ENCODE peak calls at places on chromosomes 11 and 22, in five cellular contexts. One of them, this sample, is unnamed.

GRCh38 chr11:16157327-16157726 is 199.0 kb downstream of the SOX6 start:
- DNase-seq in posterior cingulate gyrus: no peak
- DNase-seq in A549: no peak
- DNase-seq in stimulated activated CD8-positive, alpha-beta memory T cell treated with anti-CD3 and anti-CD28 coated beads, Interleukin-4, amount 100 ng/mL, for 24 hours: no peak
- DNase-seq in SK-MEL-5: no peak
- DNase-seq in this sample: no peak

GRCh38 chr11:123168955-123169484 is 26.0 kb downstream of the CLMP start:
- DNase-seq in stimulated activated CD8-positive, alpha-beta memory T cell treated with anti-CD3 and anti-CD28 coated beads, Interleukin-4, amount 100 ng/mL, for 24 hours: no peak
- DNase-seq in SK-MEL-5: no peak
- DNase-seq in posterior cingulate gyrus: no peak
- DNase-seq in A549: no peak
- DNase-seq in this sample: no peak

GRCh38 chr22:37259540-37260029 is 15.5 kb upstream of the RAC2 start:
- DNase-seq in stimulated activated CD8-positive, alpha-beta memory T cell treated with anti-CD3 and anti-CD28 coated beads, Interleukin-4, amount 100 ng/mL, for 24 hours: no peak
- DNase-seq in posterior cingulate gyrus: peak; percentile 31
- DNase-seq in SK-MEL-5: peak; percentile 76
- DNase-seq in A549: peak; percentile 44
- DNase-seq in this sample: peak; percentile 73

GRCh38 chr11:64531906-64532312 is 59.1 kb upstream of the SLC22A12 start:
- DNase-seq in posterior cingulate gyrus: no peak
- DNase-seq in stimulated activated CD8-positive, alpha-beta memory T cell treated with anti-CD3 and anti-CD28 coated beads, Interleukin-4, amount 100 ng/mL, for 24 hours: no peak
- DNase-seq in SK-MEL-5: no peak
- DNase-seq in A549: no peak
- DNase-seq in this sample: peak; percentile 41

GRCh38 chr11:14422052-14422813 is 63.2 kb upstream of the RRAS2 start:
- DNase-seq in A549: peak; percentile 85
- DNase-seq in posterior cingulate gyrus: peak; percentile 80
- DNase-seq in SK-MEL-5: peak; percentile 27
- DNase-seq in stimulated activated CD8-positive, alpha-beta memory T cell treated with anti-CD3 and anti-CD28 coated beads, Interleukin-4, amount 100 ng/mL, for 24 hours: no peak
- DNase-seq in this sample: no peak

GRCh38 chr11:65132988-65133700 is 1.2 kb downstream of the SYVN1 start:
- DNase-seq in A549: peak; percentile 54
- DNase-seq in stimulated activated CD8-positive, alpha-beta memory T cell treated with anti-CD3 and anti-CD28 coated beads, Interleukin-4, amount 100 ng/mL, for 24 hours: no peak
- DNase-seq in posterior cingulate gyrus: no peak
- DNase-seq in SK-MEL-5: peak; percentile 34
- DNase-seq in this sample: peak; percentile 88

GRCh38 chr22:37377927-37378326 is 49.4 kb downstream of the ELFN2 start:
- DNase-seq in posterior cingulate gyrus: no peak
- DNase-seq in stimulated activated CD8-positive, alpha-beta memory T cell treated with anti-CD3 and anti-CD28 coated beads, Interleukin-4, amount 100 ng/mL, for 24 hours: no peak
- DNase-seq in SK-MEL-5: no peak
- DNase-seq in A549: no peak
- DNase-seq in this sample: peak; percentile 98

GRCh38 chr11:122207505-122207904 is 91.5 kb upstream of the BLID start:
- DNase-seq in posterior cingulate gyrus: no peak
- DNase-seq in SK-MEL-5: no peak
- DNase-seq in A549: no peak
- DNase-seq in stimulated activated CD8-positive, alpha-beta memory T cell treated with anti-CD3 and anti-CD28 coated beads, Interleukin-4, amount 100 ng/mL, for 24 hours: no peak
- DNase-seq in this sample: peak; percentile 9

GRCh38 chr11:72038491-72038890 is 39.8 kb downstream of the IL18BP start:
- DNase-seq in posterior cingulate gyrus: peak; percentile 57
- DNase-seq in stimulated activated CD8-positive, alpha-beta memory T cell treated with anti-CD3 and anti-CD28 coated beads, Interleukin-4, amount 100 ng/mL, for 24 hours: no peak
- DNase-seq in SK-MEL-5: no peak
- DNase-seq in A549: no peak
- DNase-seq in this sample: no peak

GRCh38 chr11:21364866-21365624 is 695.7 kb downstream of the NELL1 start:
- DNase-seq in posterior cingulate gyrus: no peak
- DNase-seq in A549: no peak
- DNase-seq in stimulated activated CD8-positive, alpha-beta memory T cell treated with anti-CD3 and anti-CD28 coated beads, Interleukin-4, amount 100 ng/mL, for 24 hours: no peak
- DNase-seq in SK-MEL-5: no peak
- DNase-seq in this sample: no peak

GRCh38 chr11:113529606-113530005 is 54.4 kb upstream of the DRD2 start:
- DNase-seq in posterior cingulate gyrus: no peak
- DNase-seq in A549: no peak
- DNase-seq in SK-MEL-5: no peak
- DNase-seq in stimulated activated CD8-positive, alpha-beta memory T cell treated with anti-CD3 and anti-CD28 coated beads, Interleukin-4, amount 100 ng/mL, for 24 hours: no peak
- DNase-seq in this sample: no peak

GRCh38 chr11:6655790-6656580 is at the start of gene DCHS1:
- DNase-seq in stimulated activated CD8-positive, alpha-beta memory T cell treated with anti-CD3 and anti-CD28 coated beads, Interleukin-4, amount 100 ng/mL, for 24 hours: no peak
- DNase-seq in posterior cingulate gyrus: no peak
- DNase-seq in SK-MEL-5: no peak
- DNase-seq in A549: no peak
- DNase-seq in this sample: no peak

GRCh38 chr11:127044535-127044934 is 44.0 kb upstream of the KIRREL3 start:
- DNase-seq in A549: no peak
- DNase-seq in SK-MEL-5: no peak
- DNase-seq in stimulated activated CD8-positive, alpha-beta memory T cell treated with anti-CD3 and anti-CD28 coated beads, Interleukin-4, amount 100 ng/mL, for 24 hours: no peak
- DNase-seq in posterior cingulate gyrus: no peak
- DNase-seq in this sample: no peak

GRCh38 chr22:33051960-33052839 is 6.0 kb downstream of the SYN3 start:
- DNase-seq in stimulated activated CD8-positive, alpha-beta memory T cell treated with anti-CD3 and anti-CD28 coated beads, Interleukin-4, amount 100 ng/mL, for 24 hours: no peak
- DNase-seq in SK-MEL-5: peak; percentile 56
- DNase-seq in posterior cingulate gyrus: no peak
- DNase-seq in A549: no peak
- DNase-seq in this sample: no peak

GRCh38 chr11:70604630-70605520 is 206.5 kb downstream of the CTTN start:
- DNase-seq in posterior cingulate gyrus: no peak
- DNase-seq in SK-MEL-5: no peak
- DNase-seq in stimulated activated CD8-positive, alpha-beta memory T cell treated with anti-CD3 and anti-CD28 coated beads, Interleukin-4, amount 100 ng/mL, for 24 hours: no peak
- DNase-seq in A549: no peak
- DNase-seq in this sample: no peak

GRCh38 chr11:70089631-70090030 is 11.5 kb downstream of the ANO1 start:
- DNase-seq in stimulated activated CD8-positive, alpha-beta memory T cell treated with anti-CD3 and anti-CD28 coated beads, Interleukin-4, amount 100 ng/mL, for 24 hours: no peak
- DNase-seq in SK-MEL-5: peak; percentile 92
- DNase-seq in posterior cingulate gyrus: no peak
- DNase-seq in A549: no peak
- DNase-seq in this sample: no peak

GRCh38 chr11:18229501-18229900 is 7.1 kb downstream of the SAA4 start:
- DNase-seq in SK-MEL-5: no peak
- DNase-seq in stimulated activated CD8-positive, alpha-beta memory T cell treated with anti-CD3 and anti-CD28 coated beads, Interleukin-4, amount 100 ng/mL, for 24 hours: no peak
- DNase-seq in A549: no peak
- DNase-seq in posterior cingulate gyrus: no peak
- DNase-seq in this sample: peak; percentile 81

GRCh38 chr11:17519486-17519885 is 24.7 kb downstream of the USH1C start:
- DNase-seq in posterior cingulate gyrus: no peak
- DNase-seq in SK-MEL-5: no peak
- DNase-seq in stimulated activated CD8-positive, alpha-beta memory T cell treated with anti-CD3 and anti-CD28 coated beads, Interleukin-4, amount 100 ng/mL, for 24 hours: no peak
- DNase-seq in A549: no peak
- DNase-seq in this sample: no peak

GRCh38 chr22:44361391-44362126 is 48.8 kb upstream of the SHISAL1 start:
- DNase-seq in stimulated activated CD8-positive, alpha-beta memory T cell treated with anti-CD3 and anti-CD28 coated beads, Interleukin-4, amount 100 ng/mL, for 24 hours: no peak
- DNase-seq in SK-MEL-5: no peak
- DNase-seq in A549: no peak
- DNase-seq in posterior cingulate gyrus: no peak
- DNase-seq in this sample: no peak

GRCh38 chr22:49331878-49332277 is 495.8 kb downstream of the BRD1 start:
- DNase-seq in posterior cingulate gyrus: no peak
- DNase-seq in stimulated activated CD8-positive, alpha-beta memory T cell treated with anti-CD3 and anti-CD28 coated beads, Interleukin-4, amount 100 ng/mL, for 24 hours: no peak
- DNase-seq in A549: no peak
- DNase-seq in SK-MEL-5: no peak
- DNase-seq in this sample: no peak

GRCh38 chr11:45850446-45850845 is 3.2 kb downstream of the CRY2 start:
- DNase-seq in SK-MEL-5: no peak
- DNase-seq in stimulated activated CD8-positive, alpha-beta memory T cell treated with anti-CD3 and anti-CD28 coated beads, Interleukin-4, amount 100 ng/mL, for 24 hours: no peak
- DNase-seq in A549: no peak
- DNase-seq in posterior cingulate gyrus: no peak
- DNase-seq in this sample: no peak

GRCh38 chr11:113715882-113716625 is 9.9 kb upstream of the TMPRSS5 start:
- DNase-seq in SK-MEL-5: no peak
- DNase-seq in A549: no peak
- DNase-seq in stimulated activated CD8-positive, alpha-beta memory T cell treated with anti-CD3 and anti-CD28 coated beads, Interleukin-4, amount 100 ng/mL, for 24 hours: no peak
- DNase-seq in posterior cingulate gyrus: no peak
- DNase-seq in this sample: no peak

GRCh38 chr11:11577246-11577855 is 44.5 kb downstream of the GALNT18 start:
- DNase-seq in A549: no peak
- DNase-seq in SK-MEL-5: no peak
- DNase-seq in posterior cingulate gyrus: no peak
- DNase-seq in stimulated activated CD8-positive, alpha-beta memory T cell treated with anti-CD3 and anti-CD28 coated beads, Interleukin-4, amount 100 ng/mL, for 24 hours: no peak
- DNase-seq in this sample: no peak

GRCh38 chr11:75055511-75055910 is 41.2 kb downstream of the OR2AT4 start:
- DNase-seq in posterior cingulate gyrus: no peak
- DNase-seq in A549: no peak
- DNase-seq in stimulated activated CD8-positive, alpha-beta memory T cell treated with anti-CD3 and anti-CD28 coated beads, Interleukin-4, amount 100 ng/mL, for 24 hours: no peak
- DNase-seq in SK-MEL-5: peak; percentile 59
- DNase-seq in this sample: no peak

GRCh38 chr22:25346859-25347751 is 127.7 kb downstream of the CRYBB2 start:
- DNase-seq in stimulated activated CD8-positive, alpha-beta memory T cell treated with anti-CD3 and anti-CD28 coated beads, Interleukin-4, amount 100 ng/mL, for 24 hours: no peak
- DNase-seq in posterior cingulate gyrus: no peak
- DNase-seq in SK-MEL-5: no peak
- DNase-seq in A549: no peak
- DNase-seq in this sample: no peak

GRCh38 chr11:12288212-12288933 is 89.0 kb upstream of the PARVA start:
- DNase-seq in SK-MEL-5: peak; percentile 85
- DNase-seq in stimulated activated CD8-positive, alpha-beta memory T cell treated with anti-CD3 and anti-CD28 coated beads, Interleukin-4, amount 100 ng/mL, for 24 hours: peak; percentile 22
- DNase-seq in posterior cingulate gyrus: peak; percentile 88
- DNase-seq in A549: peak; percentile 88
- DNase-seq in this sample: peak; percentile 71

GRCh38 chr11:45146072-45147016 is at the start of gene PRDM11:
- DNase-seq in stimulated activated CD8-positive, alpha-beta memory T cell treated with anti-CD3 and anti-CD28 coated beads, Interleukin-4, amount 100 ng/mL, for 24 hours: peak; percentile 47
- DNase-seq in A549: peak; percentile 80
- DNase-seq in posterior cingulate gyrus: no peak
- DNase-seq in SK-MEL-5: peak; percentile 51
- DNase-seq in this sample: no peak

GRCh38 chr22:24186352-24186740 is 5.1 kb downstream of the SUSD2 start:
- DNase-seq in A549: no peak
- DNase-seq in stimulated activated CD8-positive, alpha-beta memory T cell treated with anti-CD3 and anti-CD28 coated beads, Interleukin-4, amount 100 ng/mL, for 24 hours: no peak
- DNase-seq in posterior cingulate gyrus: no peak
- DNase-seq in SK-MEL-5: no peak
- DNase-seq in this sample: no peak

GRCh38 chr11:20611892-20612291 is 12.5 kb downstream of the SLC6A5 start:
- DNase-seq in stimulated activated CD8-positive, alpha-beta memory T cell treated with anti-CD3 and anti-CD28 coated beads, Interleukin-4, amount 100 ng/mL, for 24 hours: no peak
- DNase-seq in posterior cingulate gyrus: no peak
- DNase-seq in A549: no peak
- DNase-seq in SK-MEL-5: no peak
- DNase-seq in this sample: no peak

GRCh38 chr11:66950113-66950535 is 8.1 kb downstream of the PC start:
- DNase-seq in stimulated activated CD8-positive, alpha-beta memory T cell treated with anti-CD3 and anti-CD28 coated beads, Interleukin-4, amount 100 ng/mL, for 24 hours: no peak
- DNase-seq in SK-MEL-5: peak; percentile 49
- DNase-seq in A549: peak; percentile 93
- DNase-seq in posterior cingulate gyrus: peak; percentile 19
- DNase-seq in this sample: peak; percentile 12

GRCh38 chr11:45155058-45155551 is 8.7 kb downstream of the PRDM11 start:
- DNase-seq in stimulated activated CD8-positive, alpha-beta memory T cell treated with anti-CD3 and anti-CD28 coated beads, Interleukin-4, amount 100 ng/mL, for 24 hours: no peak
- DNase-seq in SK-MEL-5: no peak
- DNase-seq in A549: no peak
- DNase-seq in posterior cingulate gyrus: no peak
- DNase-seq in this sample: no peak

GRCh38 chr22:43409046-43409445 is 2.8 kb upstream of the MPPED1 start:
- DNase-seq in posterior cingulate gyrus: no peak
- DNase-seq in stimulated activated CD8-positive, alpha-beta memory T cell treated with anti-CD3 and anti-CD28 coated beads, Interleukin-4, amount 100 ng/mL, for 24 hours: no peak
- DNase-seq in A549: no peak
- DNase-seq in SK-MEL-5: no peak
- DNase-seq in this sample: no peak

This sample was measured in RPMI8226.